ENCODE peak calls at places on chromosome 16, in nine cellular contexts. B is BE2C, E is Calu3, U is ascending aorta, O is uterus, A is choroid plexus epithelial cell, M is stomach, Y is Peyer's patch, T is fibroblast of the aortic adventitia. V is an unnamed sample.
A peak's percentile ranks its signal among the peaks of the same experiment; 100 is the strongest.

GRCh38 chr16:30458561-30459394 is 13.1 kb upstream of the SEPHS2 start:
- DNase-seq in B (no peak), E (no peak), U (no peak), O (no peak), A (no peak), M (peak; percentile 52), Y (peak; percentile 89), T (no peak), V (peak; percentile 71)

GRCh38 chr16:49281843-49282642 is 405 bp upstream of the CBLN1 start:
- DNase-seq in B (peak; percentile 97), E (no peak), U (peak; percentile 68), O (peak; percentile 26), A (peak; percentile 19), M (peak; percentile 77), Y (peak; percentile 16), T (peak; percentile 16), V (no peak)

GRCh38 chr16:83019963-83020362 is 393.2 kb downstream of the CDH13 start:
- DNase-seq in B (no peak), E (no peak), U (no peak), O (no peak), A (no peak), M (no peak), Y (no peak), T (no peak), V (no peak)

GRCh38 chr16:88939814-88940195 is 37.2 kb downstream of the CBFA2T3 start:
- DNase-seq in B (no peak), E (no peak), U (no peak), O (no peak), A (no peak), M (no peak), Y (no peak), T (no peak), V (no peak)

GRCh38 chr16:15846510-15846909 is 10.3 kb downstream of the MYH11 start:
- DNase-seq in B (no peak), E (no peak), U (no peak), O (no peak), A (no peak), M (no peak), Y (no peak), T (no peak), V (no peak)

GRCh38 chr16:86362155-86362849 is 148.0 kb upstream of the FOXF1 start:
- DNase-seq in B (no peak), E (no peak), U (no peak), O (no peak), A (no peak), M (no peak), Y (no peak), T (no peak), V (no peak)

GRCh38 chr16:51875834-51876725 is 670.9 kb downstream of the TOX3 start:
- DNase-seq in B (no peak), E (no peak), U (no peak), O (no peak), A (no peak), M (no peak), Y (no peak), T (no peak), V (no peak)

GRCh38 chr16:55058576-55058975 is 127.9 kb downstream of the IRX5 start:
- DNase-seq in B (no peak), E (no peak), U (no peak), O (no peak), A (no peak), M (no peak), Y (no peak), T (no peak), V (no peak)

GRCh38 chr16:83967838-83968482 is at the start of gene NECAB2:
- DNase-seq in B (peak; percentile 66), E (peak; percentile 72), U (no peak), O (no peak), A (peak; percentile 39), M (peak; percentile 43), Y (no peak), T (peak; percentile 15), V (no peak)

GRCh38 chr16:50354629-50355456 is 13.9 kb downstream of the BRD7 start:
- DNase-seq in B (no peak), E (no peak), U (no peak), O (no peak), A (peak; percentile 33), M (no peak), Y (no peak), T (peak; percentile 50), V (no peak)
- TF ChIP-seq CTCF in B (peak; percentile 55), E (peak; percentile 63), U (peak; percentile 65), O (peak; percentile 53), A (peak; percentile 58), M (no peak), Y (peak; percentile 62), T (peak; percentile 61), V (peak; percentile 88)

GRCh38 chr16:8905168-8905762 is 23.1 kb downstream of the LITAFD start:
- DNase-seq in B (no peak), E (peak; percentile 29), U (no peak), O (no peak), A (peak; percentile 75), M (no peak), Y (no peak), T (peak; percentile 54), V (no peak)
- TF ChIP-seq CTCF in B (peak; percentile 67), E (no peak), U (peak; percentile 24), O (no peak), A (peak; percentile 76), M (no peak), Y (peak; percentile 35), T (peak; percentile 64), V (no peak)

DNA sequence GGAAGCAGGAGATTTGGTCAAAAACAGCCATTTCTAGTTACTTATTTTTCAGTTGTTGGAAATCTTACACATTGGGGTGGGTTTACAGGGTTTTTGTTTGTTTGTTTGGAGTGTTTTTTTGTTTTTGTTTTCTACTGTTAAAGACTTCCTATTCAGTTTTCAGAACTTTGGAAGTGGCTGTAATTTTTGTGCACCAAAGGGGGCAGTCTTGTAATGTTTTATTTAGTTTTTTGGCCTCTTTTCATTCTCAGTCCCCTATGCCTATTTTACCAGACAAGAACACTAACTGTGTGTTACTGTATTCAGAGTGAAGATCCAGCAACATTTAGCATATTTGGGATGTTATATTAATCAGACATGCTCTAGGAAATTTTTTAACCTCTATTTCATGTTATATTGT is 20.6 kb downstream of the TPPP3 start:
- DNase-seq in B (no peak), E (no peak), U (no peak), O (no peak), A (peak; percentile 62), M (no peak), Y (no peak), T (peak; percentile 59), V (no peak)
- TF ChIP-seq CTCF in B (peak; percentile 65), E (peak; percentile 68), U (peak; percentile 52), O (peak; percentile 25), A (peak; percentile 55), M (no peak), Y (peak; percentile 13), T (peak; percentile 54), V (no peak)

DNA sequence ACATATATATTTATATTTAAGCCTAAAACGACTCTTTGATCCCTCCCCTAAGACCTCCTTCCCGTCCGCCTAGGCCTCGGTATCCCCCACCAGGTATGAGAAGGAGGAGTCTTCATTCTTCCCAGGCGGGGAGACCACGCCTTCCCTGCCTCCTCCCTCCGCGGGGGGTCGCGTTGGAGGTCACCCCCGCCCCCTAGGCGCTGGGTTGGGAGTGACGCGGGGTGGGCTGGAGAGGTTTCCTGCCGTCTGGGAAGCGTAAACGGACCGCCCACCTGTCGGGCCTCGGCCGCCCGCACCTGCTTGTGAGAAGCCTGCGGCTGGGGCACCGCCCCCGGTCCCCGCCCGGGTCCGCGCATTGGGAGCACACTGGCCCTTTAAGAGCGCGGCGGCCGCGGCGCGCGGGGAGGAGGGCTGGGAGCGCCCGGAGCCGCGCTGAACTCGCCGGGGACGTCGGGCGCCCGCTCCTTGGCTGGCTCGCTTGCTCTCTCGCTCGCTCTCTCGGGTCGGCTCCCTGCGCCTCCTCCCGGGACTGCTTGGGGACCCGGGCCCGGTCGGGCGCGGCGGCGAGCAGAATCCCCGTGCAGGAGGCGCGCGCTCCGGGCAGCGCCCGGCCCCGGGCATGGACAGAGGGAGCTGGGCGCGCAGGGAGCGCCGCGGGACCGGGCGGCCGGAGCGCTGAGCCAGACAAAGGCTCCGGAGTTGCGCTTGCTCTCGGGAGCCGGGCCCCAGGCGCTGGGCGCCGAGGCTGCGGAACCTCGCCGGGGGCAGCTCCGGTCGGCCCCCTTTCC is at the start of gene MMP15:
- DNase-seq in B (peak; percentile 66), E (peak; percentile 97), U (peak; percentile 78), O (no peak), A (peak; percentile 67), M (peak; percentile 94), Y (peak; percentile 47), T (peak; percentile 48), V (peak; percentile 35)
- TF ChIP-seq CTCF in B (no peak), E (no peak), U (no peak), O (no peak), A (no peak), M (no peak), Y (no peak), T (no peak), V (no peak)

GRCh38 chr16:75127713-75128415 is 11.3 kb upstream of the LDHD start:
- DNase-seq in B (no peak), E (no peak), U (no peak), O (no peak), A (no peak), M (no peak), Y (no peak), T (no peak), V (no peak)

GRCh38 chr16:75131081-75131480 is 14.5 kb upstream of the LDHD start:
- DNase-seq in B (no peak), E (no peak), U (no peak), O (no peak), A (no peak), M (no peak), Y (no peak), T (no peak), V (no peak)

DNA sequence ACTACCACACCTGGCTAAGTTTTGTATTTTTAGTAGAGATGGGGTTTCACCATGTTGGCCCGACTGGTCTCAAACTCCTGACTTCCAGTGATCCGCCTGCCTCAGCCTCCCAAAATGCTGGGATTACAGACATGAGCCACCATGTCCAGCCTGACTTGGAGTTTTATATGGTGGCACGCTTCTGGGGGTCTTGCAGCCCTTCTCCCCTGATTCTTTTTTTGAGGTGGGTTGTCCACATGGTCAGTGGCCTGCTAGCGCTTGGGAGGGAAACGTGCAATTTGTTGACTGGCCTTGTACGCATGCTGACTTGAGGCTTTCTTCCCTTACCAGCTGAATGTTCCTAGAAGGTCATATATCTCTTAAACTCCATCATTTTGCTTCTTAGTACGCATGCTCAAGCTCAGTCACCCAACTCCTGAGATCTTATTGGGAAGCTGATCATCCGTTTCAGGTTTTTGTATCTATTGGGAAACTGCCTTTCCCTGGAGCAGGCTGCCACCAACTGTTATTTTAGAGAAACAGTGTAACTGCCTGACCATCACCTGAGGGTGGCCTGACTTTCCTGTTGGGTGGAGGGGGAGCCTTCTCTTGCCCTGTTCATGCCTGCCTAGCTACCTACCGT is 13.7 kb upstream of the LDHD start:
- DNase-seq in B (no peak), E (no peak), U (no peak), O (no peak), A (no peak), M (no peak), Y (no peak), T (peak; percentile 24), V (no peak)
- TF ChIP-seq CTCF in B (peak; percentile 17), E (no peak), U (no peak), O (no peak), A (peak; percentile 21), M (no peak), Y (no peak), T (no peak), V (no peak)

V was measured in natural killer cell.